ENCODE peak calls at places on chromosomes 3 and 15, in ten cellular contexts. G is fibroblast of pulmonary artery, D is left ventricle myocardium inferior, B is adrenal gland, Y is thoracic aorta, N is uterus, U is stomach, K is Peyer's patch, V is gastrocnemius medialis, Z is mucosa of descending colon. O is an unnamed sample.

GRCh38 chr3:41224120-41224806 is 25.0 kb downstream of the CTNNB1 start:
- DNase-seq in U (no peak), B (no peak), K (no peak), Y (no peak), D (no peak), G (peak; percentile 92), V (peak; percentile 20), Z (no peak), N (no peak), O (no peak)

GRCh38 chr3:127328391-127328790 is 40.5 kb upstream of the PRR20G start:
- DNase-seq in U (no peak), N (no peak), K (no peak), B (no peak), D (no peak), Y (no peak), G (no peak), V (no peak), Z (no peak), O (no peak)

GRCh38 chr15:89888214-89888804 is 5.5 kb downstream of the AP3S2 start:
- DNase-seq in D (no peak), B (no peak), Z (no peak), G (peak; percentile 78), K (peak; percentile 74), N (no peak), V (no peak), U (no peak), Y (no peak), O (no peak)

GRCh38 chr3:16888785-16889607 is 4.2 kb downstream of the PLCL2 start:
- DNase-seq in N (no peak), Z (no peak), B (peak; percentile 33), V (no peak), G (no peak), U (no peak), K (no peak), Y (no peak), D (no peak), O (peak; percentile 89)

GRCh38 chr3:152245498-152246175 is 23.1 kb upstream of the MBNL1 start:
- DNase-seq in B (no peak), G (no peak), U (no peak), K (no peak), Y (no peak), V (no peak), Z (no peak), N (no peak), D (no peak), O (no peak)

GRCh38 chr3:124372784-124373183 is 357.5 kb upstream of the UMPS start:
- DNase-seq in K (no peak), V (no peak), B (no peak), D (no peak), Y (no peak), N (no peak), G (no peak), Z (no peak), U (no peak), O (no peak)

GRCh38 chr3:56351496-56351895 is 116.8 kb downstream of the ERC2 start:
- DNase-seq in D (no peak), K (no peak), B (no peak), U (no peak), G (no peak), V (no peak), Y (no peak), N (no peak), Z (no peak), O (no peak)

GRCh38 chr3:34066328-34066727 is 267.9 kb downstream of the PDCD6IP start:
- DNase-seq in K (no peak), U (no peak), Z (no peak), Y (no peak), V (no peak), G (no peak), D (no peak), N (no peak), B (no peak), O (no peak)

GRCh38 chr3:98775459-98775858 is 12.3 kb downstream of the ST3GAL6 start:
- DNase-seq in N (no peak), Y (no peak), D (no peak), G (no peak), B (no peak), Z (no peak), V (no peak), U (no peak), K (no peak), O (no peak)

GRCh38 chr3:98768961-98769360 is 5.8 kb downstream of the ST3GAL6 start:
- DNase-seq in K (no peak), N (no peak), Y (no peak), B (no peak), G (no peak), U (no peak), D (no peak), V (no peak), Z (no peak), O (no peak)

GRCh38 chr3:98769436-98769835 is 6.3 kb downstream of the ST3GAL6 start:
- DNase-seq in B (no peak), U (no peak), V (no peak), Z (no peak), D (no peak), G (no peak), Y (no peak), N (no peak), K (no peak), O (no peak)

GRCh38 chr3:98770261-98771039 is 7.3 kb downstream of the ST3GAL6 start:
- DNase-seq in N (no peak), V (peak; percentile 61), U (peak; percentile 69), Z (no peak), B (peak; percentile 60), D (peak; percentile 62), K (no peak), Y (no peak), G (no peak), O (no peak)

GRCh38 chr3:98772022-98772421 is 8.9 kb downstream of the ST3GAL6 start:
- DNase-seq in B (no peak), D (no peak), Z (no peak), K (no peak), G (no peak), N (no peak), U (no peak), V (no peak), Y (no peak), O (no peak)
- H3K4me3 ChIP-seq in B (no peak overlapping the region), D (no peak overlapping the region), Z (no peak overlapping the region), K (no peak overlapping the region), G (no peak overlapping the region), N (no peak overlapping the region), U (no peak overlapping the region), V (no peak overlapping the region), Y (no peak overlapping the region), O (no peak overlapping the region)

GRCh38 chr15:38130739-38131498 is 121.7 kb upstream of the SPRED1 start:
- DNase-seq in G (peak; percentile 99), Z (peak; percentile 79), B (peak; percentile 83), U (peak; percentile 49), K (peak; percentile 81), D (peak; percentile 84), N (peak; percentile 93), Y (peak; percentile 38), V (peak; percentile 78), O (peak; percentile 20)

GRCh38 chr15:38127306-38127731 is 125.3 kb upstream of the SPRED1 start:
- DNase-seq in B (no peak), N (no peak), Y (no peak), D (no peak), G (no peak), Z (peak; percentile 51), U (no peak), V (no peak), K (peak; percentile 74), O (no peak)

GRCh38 chr15:38129531-38130199 is 123.0 kb upstream of the SPRED1 start:
- DNase-seq in N (peak; percentile 91), Z (peak; percentile 49), K (peak; percentile 72), V (peak; percentile 68), U (peak; percentile 43), D (peak; percentile 53), Y (peak; percentile 85), B (peak; percentile 71), G (peak; percentile 100), O (no peak)

GRCh38 chr15:38128389-38128788 is 124.2 kb upstream of the SPRED1 start:
- DNase-seq in V (no peak), D (no peak), Y (no peak), B (no peak), G (peak; percentile 73), N (no peak), U (no peak), Z (no peak), K (no peak), O (no peak)

DNA sequence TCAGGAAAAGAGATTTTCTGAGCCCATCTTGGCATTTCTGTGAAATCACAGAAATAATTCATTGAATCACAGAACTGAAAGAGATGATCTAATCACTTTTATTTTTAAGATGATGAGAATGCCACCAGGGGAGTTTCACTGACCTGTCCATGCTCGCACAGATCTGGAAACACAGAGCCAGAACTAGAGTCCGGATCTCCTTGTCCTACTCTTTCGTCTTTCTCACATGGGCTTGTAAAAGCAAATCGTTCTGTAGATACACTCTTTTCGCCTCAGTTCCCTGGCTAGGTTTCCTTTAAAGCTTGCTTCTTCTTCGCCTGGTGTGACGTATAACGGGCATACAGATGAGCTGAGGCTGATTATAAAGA is 122.5 kb upstream of the SPRED1 start:
- DNase-seq in G (peak; percentile 48), V (no peak), B (no peak), Y (no peak), Z (no peak), K (no peak), N (no peak), U (no peak), D (no peak), O (no peak)
- H3K4me3 ChIP-seq in G (peak overlapping the region; percentile 45), V (no peak overlapping the region), B (peak overlapping the region; percentile 16), Y (peak overlapping the region; percentile 65), Z (no peak overlapping the region), K (peak overlapping the region; percentile 11), N (peak overlapping the region; percentile 1), U (no peak overlapping the region), D (peak overlapping the region; percentile 48), O (no peak overlapping the region)

GRCh38 chr3:62370112-62371031 is 3.0 kb downstream of the FEZF2 start:
- DNase-seq in N (no peak), K (no peak), Y (no peak), V (no peak), G (no peak), Z (no peak), B (no peak), U (no peak), D (no peak), O (no peak)
- H3K4me3 ChIP-seq in N (no peak overlapping the region), K (no peak overlapping the region), Y (no peak overlapping the region), V (no peak overlapping the region), G (no peak overlapping the region), Z (no peak overlapping the region), B (no peak overlapping the region), U (no peak overlapping the region), D (no peak overlapping the region), O (no peak overlapping the region)

GRCh38 chr15:88467935-88468528 is 524 bp downstream of the MRPS11 start:
- DNase-seq in B (no peak), K (no peak), N (no peak), U (no peak), G (peak; percentile 21), V (no peak), Z (no peak), D (no peak), Y (no peak), O (no peak)

GRCh38 chr15:88467073-88467934 is at the start of the genes MRPL46 and MRPS11:
- DNase-seq in Y (peak; percentile 51), G (peak; percentile 88), V (peak; percentile 83), D (peak; percentile 89), U (peak; percentile 89), K (peak; percentile 95), Z (peak; percentile 91), B (peak; percentile 85), N (peak; percentile 87), O (peak; percentile 88)

GRCh38 chr15:88470625-88471372 is 3.3 kb downstream of the MRPS11 start:
- DNase-seq in Z (no peak), B (no peak), Y (no peak), D (no peak), K (no peak), U (no peak), G (no peak), N (no peak), V (no peak), O (no peak)

GRCh38 chr15:88472225-88472624 is 4.7 kb downstream of the MRPS11 start:
- DNase-seq in D (no peak), V (no peak), G (no peak), Z (no peak), N (no peak), K (no peak), U (no peak), B (no peak), Y (no peak), O (no peak)

DNA sequence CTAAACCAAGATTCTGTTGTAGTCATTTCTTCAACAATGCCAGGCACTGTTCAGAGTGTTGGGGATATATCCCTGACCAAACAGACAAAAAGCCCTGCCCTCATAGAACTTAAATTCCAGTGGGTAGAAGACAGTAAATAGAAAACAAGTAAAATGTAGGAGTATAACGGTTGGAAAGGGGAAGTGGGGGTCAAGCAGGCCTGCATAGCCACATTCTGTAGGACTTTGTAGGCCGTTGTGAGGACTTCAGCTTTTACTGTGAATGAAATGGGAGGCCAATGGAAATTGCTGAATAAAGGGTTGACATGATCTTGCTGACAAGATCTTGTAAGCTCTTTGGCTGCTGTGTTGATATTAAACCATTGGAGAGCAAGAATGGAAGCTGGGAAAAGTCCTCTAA is 1.8 kb downstream of the MRPS11 start:
- DNase-seq in D (no peak), Z (no peak), U (no peak), V (no peak), K (no peak), Y (no peak), G (no peak), B (no peak), N (no peak), O (no peak)
- H3K4me3 ChIP-seq in D (no peak overlapping the region), Z (no peak overlapping the region), U (no peak overlapping the region), V (no peak overlapping the region), K (no peak overlapping the region), Y (no peak overlapping the region), G (no peak overlapping the region), B (no peak overlapping the region), N (no peak overlapping the region), O (no peak overlapping the region)